ENCODE peak calls at places on chromosomes 5 and 9, in eight cellular contexts. Y, M, U, K, H, T, S and L are unnamed samples.

GRCh38 chr5:78972654-78973428 is 12.3 kb downstream of the ARSB start:
- DNase-seq in K (no peak), Y (peak; percentile 65), U (peak; percentile 46), S (peak; percentile 41), T (peak; percentile 31), H (peak; percentile 74), M (peak; percentile 42), L (peak; percentile 38)

GRCh38 chr9:33455952-33456351 is 8.6 kb upstream of the AQP3 start:
- DNase-seq in S (no peak), M (no peak), Y (no peak), T (no peak), U (no peak), K (no peak), H (no peak), L (no peak)

GRCh38 chr5:148491793-148492184 is 108.0 kb downstream of the FBXO38 start:
- DNase-seq in H (no peak), S (no peak), M (no peak), U (no peak), T (no peak), Y (no peak), K (no peak), L (no peak)

GRCh38 chr9:132002827-132003704 is 76.6 kb downstream of the MED27 start:
- DNase-seq in U (no peak), Y (no peak), T (no peak), M (no peak), S (peak; percentile 41), K (no peak), H (no peak), L (no peak)

GRCh38 chr5:10599828-10600227 is 36.0 kb downstream of the ANKRD33B start:
- DNase-seq in T (no peak), S (peak; percentile 78), U (no peak), K (no peak), H (no peak), M (no peak), Y (peak; percentile 55), L (peak; percentile 33)

GRCh38 chr5:130189961-130190360 is 285.7 kb downstream of the CHSY3 start:
- DNase-seq in H (no peak), Y (no peak), K (no peak), S (no peak), T (peak; percentile 1), U (no peak), M (no peak), L (no peak)

GRCh38 chr9:120388000-120388855 is 191.7 kb downstream of the CDK5RAP2 start:
- DNase-seq in H (no peak), Y (no peak), S (peak; percentile 52), U (peak; percentile 50), K (no peak), T (peak; percentile 15), M (no peak), L (no peak)

GRCh38 chr9:15735083-15735974 is 182.5 kb downstream of the CCDC171 start:
- DNase-seq in K (no peak), U (no peak), T (no peak), H (peak; percentile 91), M (no peak), S (peak; percentile 58), Y (peak; percentile 96), L (peak; percentile 75)

GRCh38 chr5:122192883-122193496 is 63.6 kb downstream of the ZNF474 start:
- DNase-seq in S (peak; percentile 78), T (peak; percentile 77), H (peak; percentile 52), Y (peak; percentile 84), K (peak; percentile 85), M (no peak), U (no peak), L (peak; percentile 69)

GRCh38 chr5:134131165-134131564 is 16.7 kb downstream of the TCF7 start:
- DNase-seq in S (no peak), U (peak; percentile 8), T (no peak), Y (no peak), K (no peak), H (no peak), M (no peak), L (no peak)

GRCh38 chr5:112248643-112249042 is 170.4 kb downstream of the EPB41L4A start:
- DNase-seq in T (no peak), M (no peak), K (no peak), U (no peak), H (no peak), S (no peak), Y (no peak), L (no peak)

GRCh38 chr9:130425741-130426466 is 18.9 kb upstream of the ASS1 start:
- DNase-seq in U (no peak), H (no peak), K (no peak), M (peak; percentile 48), T (no peak), S (no peak), Y (no peak), L (no peak)

GRCh38 chr5:111929892-111930291 is 172.9 kb upstream of the NREP start:
- DNase-seq in M (no peak), U (no peak), T (no peak), K (no peak), S (peak; percentile 33), Y (peak; percentile 95), H (peak; percentile 27), L (peak; percentile 54)

GRCh38 chr5:77366717-77367500 is 125.2 kb downstream of the WDR41 start:
- DNase-seq in H (no peak), Y (no peak), M (no peak), U (no peak), K (no peak), T (no peak), S (no peak), L (no peak)

GRCh38 chr5:14420136-14420808 is 161.3 kb upstream of the OTULINL start:
- DNase-seq in T (no peak), H (no peak), S (no peak), U (no peak), K (no peak), M (no peak), Y (no peak), L (peak; percentile 48)

GRCh38 chr5:133147411-133147810 is 95.6 kb downstream of the HSPA4 start:
- DNase-seq in T (no peak), M (no peak), U (no peak), H (peak; percentile 27), Y (peak; percentile 15), S (peak; percentile 54), K (no peak), L (no peak)

GRCh38 chr5:141354900-141355469 is at the start of gene PCDHGA4:
- DNase-seq in U (no peak), H (no peak), K (no peak), Y (peak; percentile 53), M (no peak), S (no peak), T (no peak), L (no peak)

GRCh38 chr9:109035684-109036423 is 22.6 kb upstream of the CTNNAL1 start:
- DNase-seq in T (no peak), H (peak; percentile 51), S (peak; percentile 56), K (no peak), U (peak; percentile 54), M (no peak), Y (peak; percentile 91), L (peak; percentile 85)